ENCODE peak calls at places on chromosomes 6 and 20, in seven cellular contexts. X is K562, U is HCT116, C is GM12878, W is SK-N-SH, G is H1, F is HepG2. E is an unnamed sample.

GRCh38 chr6:7389162-7389450 is 436 bp downstream of the CAGE1 start:
- DNase-seq in X (peak; percentile 71), U (no peak), C (no peak), W (no peak), G (no peak), F (no peak), E (no peak)

GRCh38 chr20:6660441-6660840 is 107.0 kb upstream of the BMP2 start:
- DNase-seq in X (no peak), U (no peak), C (no peak), W (no peak), G (no peak), F (no peak), E (no peak)

GRCh38 chr6:167678102-167679101 is 148.3 kb upstream of the AFDN start:
- DNase-seq in X (no peak), U (no peak), C (no peak), W (peak; percentile 76), G (peak; percentile 84), F (peak; percentile 51), E (no peak)

GRCh38 chr6:46931416-46931815 is 9.7 kb upstream of the ADGRF5 start:
- DNase-seq in X (no peak), U (no peak), C (no peak), W (no peak), G (no peak), F (no peak), E (no peak)

GRCh38 chr6:108916026-108916689 is 67.9 kb downstream of the ARMC2 start:
- DNase-seq in X (no peak), U (no peak), C (no peak), W (no peak), G (no peak), F (no peak), E (peak; percentile 9)

GRCh38 chr6:74357329-74357728 is 661.3 kb downstream of the CD109 start:
- DNase-seq in X (no peak), U (no peak), C (no peak), W (no peak), G (no peak), F (no peak), E (no peak)

GRCh38 chr6:105452924-105453756 is 50.3 kb upstream of the PREP start:
- DNase-seq in X (no peak), U (no peak), C (peak; percentile 54), W (no peak), G (no peak), F (no peak), E (no peak)

GRCh38 chr6:113403966-113404575 is 453.1 kb upstream of the MARCKS start:
- DNase-seq in X (no peak), U (no peak), C (no peak), W (no peak), G (no peak), F (no peak), E (no peak)

GRCh38 chr6:2245954-2246863 is 804 bp upstream of the GMDS start:
- DNase-seq in X (peak; percentile 68), U (peak; percentile 51), C (no peak), W (peak; percentile 32), G (no peak), F (peak; percentile 93), E (peak; percentile 91)

GRCh38 chr6:136526196-136526930 is 23.9 kb downstream of the MAP7 start:
- DNase-seq in X (peak; percentile 39), U (no peak), C (no peak), W (peak; percentile 76), G (peak; percentile 72), F (peak; percentile 6), E (peak; percentile 48)

GRCh38 chr6:118748311-118749062 is 97.1 kb upstream of the CEP85L start:
- DNase-seq in X (no peak), U (no peak), C (no peak), W (peak; percentile 50), G (peak; percentile 56), F (no peak), E (no peak)

GRCh38 chr20:64069614-64070243 is 6.7 kb downstream of the TCEA2 start:
- DNase-seq in X (peak; percentile 70), U (no peak), C (no peak), W (peak; percentile 89), G (peak; percentile 89), F (peak; percentile 62), E (peak; percentile 89)

GRCh38 chr6:4164043-4164442 is 28.7 kb upstream of the ECI2 start:
- DNase-seq in X (peak; percentile 32), U (no peak), C (no peak), W (no peak), G (no peak), F (no peak), E (no peak)

GRCh38 chr6:87540541-87540940 is 49.2 kb downstream of the RARS2 start:
- DNase-seq in X (no peak), U (no peak), C (no peak), W (no peak), G (no peak), F (no peak), E (no peak)

GRCh38 chr6:87541726-87542125 is 48.1 kb downstream of the RARS2 start:
- DNase-seq in X (no peak), U (no peak), C (no peak), W (no peak), G (no peak), F (no peak), E (no peak)

GRCh38 chr6:87539554-87539953 is 50.2 kb downstream of the RARS2 start:
- DNase-seq in X (no peak), U (no peak), C (no peak), W (no peak), G (no peak), F (no peak), E (no peak)

GRCh38 chr6:87541041-87541440 is 48.7 kb downstream of the RARS2 start:
- DNase-seq in X (no peak), U (no peak), C (no peak), W (no peak), G (no peak), F (no peak), E (no peak)

DNA sequence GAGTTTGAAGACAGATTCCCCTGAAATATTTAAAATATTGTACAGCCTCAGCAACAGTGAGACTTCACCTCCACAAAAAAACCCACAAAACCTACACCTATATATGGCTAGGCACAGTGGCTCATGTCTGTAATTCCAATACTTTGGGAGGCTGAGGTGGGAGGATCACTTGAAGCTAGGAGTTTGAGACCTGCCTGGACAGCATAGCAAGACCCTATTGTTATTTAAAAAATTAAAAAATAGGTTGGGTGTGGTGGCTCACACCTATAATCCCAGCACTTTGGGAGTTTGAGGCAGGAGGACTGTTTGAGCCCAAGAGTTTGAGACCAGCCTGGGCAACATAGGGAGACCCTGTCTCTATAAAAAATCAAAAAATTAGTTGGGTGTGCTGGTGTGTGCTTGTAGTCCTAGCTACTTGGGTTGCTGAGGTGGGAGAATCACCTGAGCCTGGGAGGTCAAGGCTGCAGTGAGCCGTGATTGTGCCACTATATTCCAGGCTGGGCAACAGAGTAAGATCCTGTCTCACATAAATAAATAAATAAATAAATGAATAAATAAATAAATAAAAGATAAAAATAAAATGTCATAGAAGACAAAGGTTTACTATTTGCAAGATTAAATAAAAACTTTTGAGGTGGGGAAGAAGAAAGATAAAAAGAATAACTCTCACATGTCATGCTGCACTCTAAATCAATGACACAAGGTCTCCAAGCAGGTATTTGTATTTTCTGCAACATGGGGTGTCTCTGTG is 51.1 kb downstream of the RARS2 start:
- DNase-seq in X (no peak), U (no peak), C (no peak), W (no peak), G (no peak), F (no peak), E (no peak)
- TF ChIP-seq JUND in X (no peak), U (no peak), C (no peak), W (no peak), G (no peak), F (no peak), E (no peak)

DNA sequence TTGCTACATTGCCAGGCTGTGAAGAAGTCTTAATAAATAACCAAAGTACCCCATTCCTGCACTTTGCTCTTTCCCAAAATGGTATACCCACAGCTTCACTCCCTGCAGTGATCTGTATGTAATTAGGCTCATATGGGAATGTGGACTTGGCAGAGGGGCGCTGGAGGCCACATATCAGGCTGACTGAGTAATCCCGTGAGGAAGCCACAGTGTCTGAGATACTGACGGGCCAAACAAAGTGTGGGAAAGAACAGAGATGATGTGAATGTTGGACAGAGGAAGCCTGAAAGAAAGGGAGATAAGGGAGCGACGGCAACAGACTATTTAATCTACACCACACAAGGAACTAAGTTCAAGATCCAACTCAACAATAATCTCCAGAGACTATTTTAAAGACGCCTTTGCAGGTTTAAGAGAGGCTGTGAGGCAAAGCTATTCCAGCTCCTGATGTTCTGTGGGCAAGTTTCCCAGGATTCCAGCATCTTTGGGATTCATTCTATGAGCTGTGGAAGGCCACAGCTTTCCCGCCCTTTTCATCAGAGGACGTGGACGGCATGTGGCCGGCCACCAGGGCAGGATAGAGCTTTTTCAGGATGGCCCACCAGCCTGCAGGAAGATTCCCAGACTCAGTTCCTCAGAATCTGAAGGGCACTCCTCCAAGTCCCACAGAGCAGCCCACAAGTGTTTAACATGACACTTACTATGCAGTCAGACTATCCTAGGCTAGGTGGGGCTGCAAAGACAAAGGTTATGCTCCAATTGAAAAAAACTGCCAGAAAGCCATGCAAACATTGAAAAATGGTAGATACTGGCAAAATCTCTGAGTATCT is 237.5 kb downstream of the ATXN1 start:
- DNase-seq in X (no peak), U (no peak), C (no peak), W (no peak), G (no peak), F (no peak), E (no peak)
- TF ChIP-seq JUND in X (no peak), U (no peak), C (no peak), W (peak; percentile 63), G (no peak), F (no peak), E (no peak)

GRCh38 chr20:45407783-45408645 is at the start of gene DBNDD2:
- DNase-seq in X (no peak), U (no peak), C (no peak), W (peak; percentile 24), G (no peak), F (no peak), E (no peak)
- TF ChIP-seq JUND in X (no peak), U (no peak), C (no peak), W (no peak), G (no peak), F (no peak), E (no peak)

GRCh38 chr20:4435671-4436070 is 286.0 kb upstream of the PRND start:
- DNase-seq in X (no peak), U (no peak), C (no peak), W (no peak), G (peak; percentile 28), F (no peak), E (no peak)

GRCh38 chr20:4437131-4437530 is 284.6 kb upstream of the PRND start:
- DNase-seq in X (no peak), U (no peak), C (no peak), W (no peak), G (no peak), F (no peak), E (no peak)

GRCh38 chr20:4435210-4435609 is 286.5 kb upstream of the PRND start:
- DNase-seq in X (no peak), U (no peak), C (no peak), W (no peak), G (no peak), F (no peak), E (no peak)

GRCh38 chr20:4431446-4431845 is 290.3 kb upstream of the PRND start:
- DNase-seq in X (no peak), U (no peak), C (no peak), W (no peak), G (no peak), F (no peak), E (no peak)

DNA sequence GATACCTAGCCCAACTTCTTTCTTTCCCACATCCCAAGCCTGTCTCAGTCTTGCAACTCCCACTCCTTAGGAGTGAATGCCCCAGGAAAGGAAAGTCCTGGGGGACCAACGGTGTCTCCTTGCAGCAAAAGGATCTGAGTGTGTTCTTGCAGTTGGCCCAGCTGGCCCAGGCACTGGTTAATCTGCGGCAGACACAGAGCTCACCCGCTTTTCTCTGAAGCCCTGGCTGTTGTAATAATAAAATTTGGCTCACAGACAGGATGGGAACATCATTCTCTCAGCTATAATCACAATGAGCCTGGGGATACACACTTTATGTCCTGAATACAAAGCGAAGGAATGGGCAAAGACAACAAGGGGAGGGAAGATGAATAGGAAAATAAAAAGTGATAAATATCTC is 287.0 kb upstream of the PRND start:
- DNase-seq in X (no peak), U (no peak), C (no peak), W (no peak), G (no peak), F (no peak), E (no peak)
- TF ChIP-seq JUND in X (no peak), U (no peak), C (no peak), W (no peak), G (no peak), F (no peak), E (no peak)

E was measured in T47D.